ENCODE peak calls at places on chromosome 13, in four cellular contexts. S is PC-9, Y is T-cell, E is amygdala. H is an unnamed sample.

GRCh38 chr13:71714802-71715375 is 152.1 kb downstream of the DACH1 start:
- DNase-seq in S (no peak), Y (no peak), E (no peak), H (no peak)

GRCh38 chr13:30774214-30774730 is 38.9 kb downstream of the ALOX5AP start:
- DNase-seq in S (no peak), Y (no peak), E (no peak), H (no peak)

GRCh38 chr13:113964251-113964995 is 9.5 kb downstream of the C13orf46 start:
- DNase-seq in S (no peak), Y (no peak), E (no peak), H (no peak)

GRCh38 chr13:71879129-71879535 is 12.1 kb upstream of the DACH1 start:
- DNase-seq in S (no peak), Y (no peak), E (no peak), H (no peak)

GRCh38 chr13:25744176-25744575 is 307.6 kb downstream of the SHISA2 start:
- DNase-seq in S (no peak), Y (no peak), E (no peak), H (no peak)

GRCh38 chr13:41053384-41053826 is 7.9 kb upstream of the WBP4 start:
- DNase-seq in S (peak), Y (no peak), E (no peak), H (no peak)

GRCh38 chr13:43572601-43573360 is 214.0 kb downstream of the ENOX1 start:
- DNase-seq in S (peak), Y (no peak), E (no peak), H (no peak)

GRCh38 chr13:48678316-48678715 is 24.6 kb downstream of the CYSLTR2 start:
- DNase-seq in S (no peak), Y (no peak), E (no peak), H (no peak)

GRCh38 chr13:113145496-113145895 is 13.0 kb upstream of the PROZ start:
- DNase-seq in S (no peak), Y (no peak), E (no peak), H (no peak)

GRCh38 chr13:113919761-113920160 is 54.1 kb downstream of the C13orf46 start:
- DNase-seq in S (no peak), Y (no peak), E (no peak), H (no peak)

GRCh38 chr13:66154981-66155380 is 1075.2 kb downstream of the PCDH9 start:
- DNase-seq in S (no peak), Y (no peak), E (no peak), H (no peak)

GRCh38 chr13:44147222-44147621 is 226.4 kb upstream of the SERP2 start:
- DNase-seq in S (no peak), Y (no peak), E (no peak), H (no peak)

GRCh38 chr13:80824231-80824630 is 483.3 kb upstream of the SPRY2 start:
- DNase-seq in S (no peak), Y (no peak), E (no peak), H (no peak)

GRCh38 chr13:40756042-40756441 is 14.9 kb downstream of the MRPS31 start:
- DNase-seq in S (no peak), Y (no peak), E (no peak), H (no peak)

GRCh38 chr13:86446311-86446710 is 647.1 kb upstream of the SLITRK6 start:
- DNase-seq in S (no peak), Y (no peak), E (no peak), H (no peak)

GRCh38 chr13:113922412-113923118 is 51.3 kb downstream of the C13orf46 start:
- DNase-seq in S (no peak), Y (no peak), E (no peak), H (no peak)

GRCh38 chr13:19596086-19596485 is 34.8 kb upstream of the TPTE2 start:
- DNase-seq in S (no peak), Y (no peak), E (no peak), H (no peak)

GRCh38 chr13:77833331-77833863 is 85.2 kb downstream of the EDNRB start:
- DNase-seq in S (no peak), Y (no peak), E (no peak), H (no peak)

GRCh38 chr13:109154146-109154545 is 524.7 kb downstream of the MYO16 start:
- DNase-seq in S (peak), Y (no peak), E (no peak), H (no peak)